ENCODE peak calls at places on chromosomes 13 and 19, in four cellular contexts. G is NCI-H1930, S is GM13976, B is fibroblast of lung. E is an unnamed sample.

GRCh38 chr13:110346661-110347067 is 39.6 kb downstream of the COL4A2 start:
- DNase-seq in G (no peak), S (no peak), B (no peak), E (peak; percentile 5)

GRCh38 chr19:8576273-8576993 is 809 bp downstream of the MYO1F start:
- DNase-seq in G (no peak), S (no peak), B (no peak), E (no peak)

GRCh38 chr13:73274147-73274546 is 215.3 kb downstream of the KLF5 start:
- DNase-seq in G (no peak), S (no peak), B (no peak), E (no peak)

GRCh38 chr19:48543121-48543710 is 8.8 kb upstream of the SULT2B1 start:
- DNase-seq in G (no peak), S (no peak), B (peak; percentile 11), E (no peak)

GRCh38 chr19:15161028-15161984 is 39.5 kb downstream of the NOTCH3 start:
- DNase-seq in G (no peak), S (peak; percentile 78), B (no peak), E (peak; percentile 17)

GRCh38 chr19:52602931-52603330 is 32.8 kb downstream of the ZNF701 start:
- DNase-seq in G (no peak), S (no peak), B (no peak), E (no peak)

GRCh38 chr19:36604656-36605100 is 435 bp upstream of the ZNF382 start:
- DNase-seq in G (no peak), S (peak; percentile 87), B (peak; percentile 17), E (peak; percentile 57)

GRCh38 chr13:91381371-91381770 is 17.1 kb upstream of the GPC5 start:
- DNase-seq in G (no peak), S (no peak), B (peak; percentile 69), E (peak; percentile 39)

GRCh38 chr13:41546372-41547252 is 89.3 kb downstream of the RGCC start:
- DNase-seq in G (no peak), S (no peak), B (peak; percentile 51), E (no peak)

GRCh38 chr13:28321751-28322150 is 173.2 kb downstream of the FLT1 start:
- DNase-seq in G (peak; percentile 72), S (no peak), B (no peak), E (no peak)

GRCh38 chr19:35828694-35829301 is 16.2 kb upstream of the PRODH2 start:
- DNase-seq in G (no peak), S (peak; percentile 64), B (peak; percentile 73), E (no peak)

GRCh38 chr13:47039106-47039505 is 142.3 kb upstream of the HTR2A start:
- DNase-seq in G (no peak), S (no peak), B (peak; percentile 80), E (no peak)

GRCh38 chr13:95193509-95194230 is 107.6 kb downstream of the ABCC4 start:
- DNase-seq in G (no peak), S (no peak), B (no peak), E (no peak)

GRCh38 chr13:51153527-51153926 is 42.5 kb upstream of the C13orf42 start:
- DNase-seq in G (no peak), S (no peak), B (no peak), E (no peak)

GRCh38 chr13:59510377-59510776 is 653.4 kb downstream of the DIAPH3 start:
- DNase-seq in G (no peak), S (no peak), B (no peak), E (no peak)

GRCh38 chr13:37476874-37477273 is 121.7 kb downstream of the POSTN start:
- DNase-seq in G (no peak), S (no peak), B (peak; percentile 33), E (no peak)

GRCh38 chr13:52903320-52903719 is 54.9 kb upstream of the PCDH8 start:
- DNase-seq in G (no peak), S (peak; percentile 53), B (no peak), E (no peak)

GRCh38 chr19:50909240-50910070 is 1.7 kb downstream of the KLK4 start:
- DNase-seq in G (peak; percentile 54), S (peak; percentile 94), B (no peak), E (peak; percentile 57)

GRCh38 chr13:46166947-46167610 is 14.9 kb downstream of the LCP1 start:
- DNase-seq in G (no peak), S (no peak), B (no peak), E (no peak)

GRCh38 chr19:38389101-38389925 is 816 bp downstream of the SPRED3 start:
- DNase-seq in G (no peak), S (peak; percentile 37), B (peak; percentile 75), E (no peak)

GRCh38 chr19:47012620-47013019 is 7.0 kb upstream of the NPAS1 start:
- DNase-seq in G (no peak), S (no peak), B (no peak), E (no peak)

GRCh38 chr19:44748426-44749254 is at the start of gene BCL3:
- DNase-seq in G (no peak), S (peak; percentile 86), B (peak; percentile 71), E (no peak)

GRCh38 chr13:113083402-113084061 is 22.1 kb upstream of the F7 start:
- DNase-seq in G (no peak), S (no peak), B (peak; percentile 32), E (no peak)

GRCh38 chr13:51246411-51247298 is 24.5 kb downstream of the FAM124A start:
- DNase-seq in G (no peak), S (no peak), B (no peak), E (no peak)

GRCh38 chr19:35557539-35558399 is 5.7 kb downstream of the ATP4A start:
- DNase-seq in G (peak; percentile 93), S (peak; percentile 78), B (peak; percentile 48), E (peak; percentile 4)

GRCh38 chr19:8517551-8518442 is 3.8 kb upstream of the ZNF414 start:
- DNase-seq in G (no peak), S (no peak), B (peak; percentile 37), E (no peak)

GRCh38 chr13:98207411-98207810 is 30.3 kb upstream of the RNF113B start:
- DNase-seq in G (no peak), S (no peak), B (no peak), E (no peak)

GRCh38 chr13:44140146-44140545 is 233.5 kb upstream of the SERP2 start:
- DNase-seq in G (peak; percentile 91), S (no peak), B (no peak), E (peak; percentile 93)

GRCh38 chr19:39156230-39156890 is 30.8 kb downstream of the PAK4 start:
- DNase-seq in G (no peak), S (no peak), B (no peak), E (no peak)

GRCh38 chr19:5048091-5048726 is 79.3 kb downstream of the KDM4B start:
- DNase-seq in G (peak; percentile 20), S (peak; percentile 91), B (peak; percentile 72), E (peak; percentile 66)

GRCh38 chr19:34274827-34275625 is 20.7 kb downstream of the GARRE1 start:
- DNase-seq in G (no peak), S (no peak), B (peak; percentile 87), E (no peak)

GRCh38 chr19:38519168-38519567 is 85.7 kb downstream of the RYR1 start:
- DNase-seq in G (no peak), S (no peak), B (no peak), E (no peak)

GRCh38 chr19:46349311-46349993 is 2.6 kb downstream of the PPP5C start:
- DNase-seq in G (no peak), S (no peak), B (no peak), E (no peak)

GRCh38 chr13:113457510-113457909 is 4.2 kb upstream of the ADPRHL1 start:
- DNase-seq in G (no peak), S (no peak), B (peak; percentile 19), E (no peak)

GRCh38 chr13:42883142-42883541 is 101.8 kb downstream of the FAM216B start:
- DNase-seq in G (no peak), S (no peak), B (no peak), E (no peak)

E was measured in NCI-H2081.